ENCODE peak calls at places on chromosome 3, in six cellular contexts. J is hepatocyte; Q is heart left ventricle; O is GM23338; M is esophagus squamous epithelium; C is CD8-positive, alpha-beta T cell. E is an unnamed sample. For H3K4me1, the result is how much of the 10 kb centered on the place peaks cover.

GRCh38 chr3:51934139-51934850 is 7.4 kb downstream of the RRP9 start:
- DNase-seq in J (no peak), Q (no peak), O (no peak), M (no peak), C (no peak), E (no peak)

GRCh38 chr3:119098620-119099222 is 47.2 kb upstream of the TEX55 start:
- DNase-seq in J (peak), Q (no peak), O (peak), M (no peak), C (no peak), E (no peak)

GRCh38 chr3:56484525-56485024 is 16.3 kb upstream of the ERC2 start:
- DNase-seq in J (no peak), Q (no peak), O (no peak), M (no peak), C (no peak), E (no peak)

GRCh38 chr3:62229201-62229600 is 144.1 kb downstream of the FEZF2 start:
- DNase-seq in J (no peak), Q (no peak), O (peak), M (no peak), C (no peak), E (no peak)

GRCh38 chr3:133932009-133932408 is 36.3 kb upstream of the RAB6B start:
- DNase-seq in J (no peak), Q (no peak), O (no peak), M (no peak), C (no peak), E (no peak)

GRCh38 chr3:98577178-98577895 is 16.1 kb downstream of the CPOX start:
- DNase-seq in J (no peak), Q (no peak), O (no peak), M (no peak), C (no peak), E (no peak)

GRCh38 chr3:144128117-144128892 is 156.7 kb downstream of the DIPK2A start:
- DNase-seq in J (no peak), Q (no peak), O (peak), M (no peak), C (no peak), E (no peak)

GRCh38 chr3:120487079-120487693 is 36.4 kb upstream of the FSTL1 start:
- DNase-seq in J (no peak), Q (no peak), O (no peak), M (no peak), C (no peak), E (no peak)

GRCh38 chr3:131033480-131034080 is 6.9 kb downstream of the NEK11 start:
- DNase-seq in J (peak), Q (no peak), O (peak), M (no peak), C (no peak), E (peak)

GRCh38 chr3:117630885-117631284 is 921.3 kb downstream of the TUSC7 start:
- DNase-seq in J (no peak), Q (no peak), O (no peak), M (no peak), C (no peak), E (peak)

GRCh38 chr3:166013073-166013679 is 176.0 kb upstream of the BCHE start:
- DNase-seq in J (peak), Q (no peak), O (peak), M (no peak), C (no peak), E (peak)

GRCh38 chr3:179652467-179653105 is at the start of gene USP13:
- DNase-seq in J (peak), Q (peak), O (peak), M (no peak), C (peak), E (peak)

GRCh38 chr3:143002727-143003126 is 1.4 kb downstream of the U2SURP start:
- DNase-seq in J (no peak), Q (no peak), O (no peak), M (no peak), C (no peak), E (no peak)

GRCh38 chr3:163043074-163043473 is 1546.5 kb downstream of the OTOL1 start:
- DNase-seq in J (no peak), Q (no peak), O (peak), M (no peak), C (no peak), E (peak)

GRCh38 chr3:53591646-53592045 is 97.2 kb downstream of the CACNA1D start:
- DNase-seq in J (no peak), Q (no peak), O (no peak), M (no peak), C (no peak), E (no peak)

GRCh38 chr3:99901200-99901926 is 83.7 kb downstream of the CMSS1 start:
- DNase-seq in J (peak), Q (no peak), O (no peak), M (no peak), C (no peak), E (no peak)

GRCh38 chr3:65473746-65474145 is 565.0 kb downstream of the MAGI1 start:
- DNase-seq in J (no peak), Q (no peak), O (no peak), M (no peak), C (no peak), E (no peak)

GRCh38 chr3:152671998-152672649 is 162.8 kb upstream of the P2RY1 start:
- DNase-seq in J (no peak), Q (no peak), O (no peak), M (no peak), C (no peak), E (no peak)

GRCh38 chr3:52752045-52752660 is 18.6 kb downstream of the NEK4 start:
- DNase-seq in J (no peak), Q (no peak), O (no peak), M (no peak), C (no peak), E (no peak)

GRCh38 chr3:102123590-102124190 is 274.4 kb downstream of the NFKBIZ start:
- DNase-seq in J (no peak), Q (no peak), O (no peak), M (no peak), C (no peak), E (no peak)

GRCh38 chr3:157379741-157380140 is 56.9 kb upstream of the PTX3 start:
- DNase-seq in J (no peak), Q (no peak), O (no peak), M (no peak), C (no peak), E (no peak)

GRCh38 chr3:44958406-44958805 is 17.6 kb downstream of the ZDHHC3 start:
- DNase-seq in J (no peak), Q (no peak), O (no peak), M (no peak), C (no peak), E (no peak)

GRCh38 chr3:98482717-98483482 is 14.6 kb upstream of the OR5K2 start:
- DNase-seq in J (no peak), Q (no peak), O (no peak), M (no peak), C (no peak), E (peak)

GRCh38 chr3:136667081-136667480 is 85.1 kb downstream of the STAG1 start:
- DNase-seq in J (peak), Q (no peak), O (no peak), M (no peak), C (no peak), E (no peak)

GRCh38 chr3:101784850-101785613 is 6.0 kb downstream of the NXPE3 start:
- DNase-seq in J (no peak), Q (no peak), O (no peak), M (no peak), C (no peak), E (no peak)

GRCh38 chr3:14879161-14879888 is 60.6 kb downstream of the FGD5 start:
- DNase-seq in J (peak), Q (no peak), O (peak), M (no peak), C (peak), E (peak)

GRCh38 chr3:24355806-24356205 is 138.8 kb downstream of the THRB start:
- DNase-seq in J (no peak), Q (no peak), O (no peak), M (no peak), C (no peak), E (no peak)

DNA sequence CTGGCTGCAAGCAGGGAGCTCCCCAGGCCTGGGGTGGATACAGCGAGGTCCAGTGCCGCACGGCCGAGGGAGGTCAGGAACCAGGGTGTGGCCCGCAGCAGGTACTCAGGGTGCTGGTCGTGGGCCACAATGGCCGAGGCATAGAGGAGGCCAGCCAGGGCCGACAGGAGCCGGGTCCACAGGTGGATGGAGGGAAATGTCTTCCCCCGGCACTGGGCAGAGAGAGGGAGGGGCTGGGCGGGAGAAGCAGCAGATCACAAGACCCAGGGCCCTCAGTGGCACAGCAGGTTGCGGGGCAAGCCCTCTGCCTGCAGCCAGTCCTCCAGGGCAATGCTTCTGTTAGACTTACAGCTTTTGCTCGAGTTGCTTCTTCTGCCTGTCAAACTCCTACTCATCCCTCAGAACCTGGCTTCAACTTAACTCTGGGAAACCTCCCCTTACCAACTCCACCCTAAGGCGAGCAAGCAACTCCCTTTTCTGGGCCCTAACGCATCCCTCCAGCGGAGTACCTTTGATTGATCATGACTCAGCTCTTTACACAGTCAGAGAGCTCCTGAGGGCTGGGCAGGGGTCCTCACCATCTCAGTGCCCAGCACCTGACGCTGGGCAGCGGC is 16.1 kb downstream of the TMEM44 start:
- DNase-seq in J (no peak), Q (no peak), O (no peak), M (no peak), C (no peak), E (no peak)
- H3K4me1 ChIP-seq in J (under half), Q (under half), O (under half), M (under half), C (under half), E (under half)

GRCh38 chr3:128882709-128883108 is 3.3 kb downstream of the ACAD9 start:
- DNase-seq in J (no peak), Q (no peak), O (no peak), M (no peak), C (no peak), E (no peak)
- H3K4me1 ChIP-seq in J (under half), Q (under half), O (under half), M (under half), C (under half), E (under half)

GRCh38 chr3:32880225-32880624 is 62.4 kb downstream of the TRIM71 start:
- DNase-seq in J (no peak), Q (no peak), O (no peak), M (no peak), C (no peak), E (no peak)

GRCh38 chr3:32883817-32884216 is 66.0 kb downstream of the TRIM71 start:
- DNase-seq in J (no peak), Q (no peak), O (no peak), M (no peak), C (no peak), E (no peak)

GRCh38 chr3:32882180-32882579 is 64.4 kb downstream of the TRIM71 start:
- DNase-seq in J (no peak), Q (no peak), O (no peak), M (no peak), C (no peak), E (no peak)

GRCh38 chr3:32882603-32883025 is 64.8 kb downstream of the TRIM71 start:
- DNase-seq in J (no peak), Q (no peak), O (no peak), M (no peak), C (no peak), E (no peak)

DNA sequence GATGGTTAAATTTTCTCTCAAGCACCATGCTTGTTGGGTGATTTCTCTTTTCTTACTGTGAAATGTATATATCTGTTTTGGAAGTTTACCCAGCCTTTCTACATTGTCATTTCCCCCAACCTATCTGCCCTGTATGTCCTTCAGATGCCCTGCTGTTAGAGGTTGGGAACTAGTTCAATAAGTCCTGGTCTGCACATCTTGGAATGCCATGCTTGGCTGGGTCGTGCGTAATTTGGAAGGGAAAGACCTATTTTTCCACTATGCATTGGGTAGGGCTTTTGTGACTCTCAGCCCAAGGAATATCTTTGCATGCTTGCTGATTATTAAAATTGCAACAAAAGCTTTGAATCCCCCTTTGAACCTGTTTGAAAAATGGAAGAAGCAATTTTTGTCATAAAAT is 63.8 kb downstream of the TRIM71 start:
- DNase-seq in J (no peak), Q (no peak), O (no peak), M (no peak), C (no peak), E (no peak)
- H3K4me1 ChIP-seq in J (under half), Q (under half), O (half or more), M (under half), C (under half), E (under half)

DNA sequence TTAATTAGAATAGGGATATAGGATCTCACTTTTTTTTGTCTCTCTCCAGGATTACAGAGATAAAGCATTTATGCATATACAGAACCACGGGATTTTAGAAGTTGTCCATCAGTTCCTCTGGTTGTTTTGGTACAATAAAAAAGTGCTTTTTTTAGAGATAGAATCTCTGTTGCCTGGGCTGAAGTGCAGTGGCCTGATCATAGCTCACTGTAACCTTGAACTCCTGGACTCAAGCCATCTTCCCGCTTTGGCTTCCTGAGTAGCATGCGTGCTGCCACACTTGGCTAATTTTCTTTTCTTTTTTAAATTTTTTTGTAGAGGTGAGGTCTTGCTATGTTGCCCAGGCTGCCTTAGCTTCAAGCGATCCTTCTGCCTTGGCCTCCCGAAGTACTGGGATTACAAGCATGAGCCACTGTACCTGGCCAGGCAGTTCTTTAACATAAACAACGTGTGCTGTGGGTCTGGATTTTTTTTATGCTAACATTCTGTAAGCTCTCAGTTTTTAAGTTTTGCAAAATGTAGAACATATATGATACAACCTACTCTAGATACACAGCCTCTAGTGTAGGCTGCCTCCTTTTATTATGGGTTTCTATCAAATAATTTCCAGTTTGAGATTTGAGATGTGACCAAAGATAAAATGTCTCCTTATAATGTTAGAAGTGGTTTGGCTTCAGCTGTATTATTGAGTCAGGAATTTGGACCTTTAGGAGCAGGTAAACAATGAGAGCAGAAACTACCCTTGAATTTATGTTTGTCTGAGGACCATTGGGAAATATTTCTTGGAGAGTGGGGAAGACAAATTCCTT is 57.4 kb upstream of the ULK4 start:
- DNase-seq in J (no peak), Q (peak), O (no peak), M (no peak), C (no peak), E (no peak)
- H3K4me1 ChIP-seq in J (under half), Q (under half), O (under half), M (under half), C (under half), E (under half)

GRCh38 chr3:42657675-42658074 is 4.2 kb downstream of the ZBTB47 start:
- DNase-seq in J (no peak), Q (no peak), O (no peak), M (no peak), C (no peak), E (no peak)
- H3K4me1 ChIP-seq in J (under half), Q (under half), O (under half), M (under half), C (under half), E (under half)